ENCODE peak calls at places on chromosomes 6 and 20, in seven cellular contexts. Z is Caco-2; F is anterior cingulate cortex; M is esophagus squamous epithelium; X is activated CD4-positive, alpha-beta T cell treated with anti-CD3 and anti-CD28 coated beads, Interleukin-2, amount 50 U/mL, for 1 hour; J is omental fat pad; V is memory B cell. Q is an unnamed sample.

GRCh38 chr6:9139762-9140161 is 704.4 kb upstream of the SLC35B3 start:
- DNase-seq in M (no peak), X (no peak), J (no peak), V (no peak), F (no peak), Z (no peak), Q (no peak)

GRCh38 chr6:6886886-6887285 is 220.9 kb upstream of the RREB1 start:
- DNase-seq in Z (no peak), J (no peak), X (no peak), F (no peak), M (no peak), V (no peak), Q (no peak)

GRCh38 chr20:44861547-44862006 is 23.9 kb upstream of the YWHAB start:
- DNase-seq in J (no peak), V (no peak), M (no peak), X (no peak), Z (no peak), F (no peak), Q (no peak)

GRCh38 chr20:9958693-9959092 is 76.1 kb upstream of the ANKEF1 start:
- DNase-seq in Z (no peak), V (no peak), M (no peak), J (no peak), F (no peak), X (no peak), Q (no peak)

GRCh38 chr6:89555751-89556150 is 82.8 kb downstream of the LYRM2 start:
- DNase-seq in V (no peak), Z (no peak), F (no peak), X (no peak), J (no peak), M (no peak), Q (no peak)

GRCh38 chr6:89355511-89356185 is 3.1 kb upstream of the UBE2J1 start:
- DNase-seq in X (no peak), V (no peak), F (no peak), J (no peak), M (no peak), Z (no peak), Q (no peak)

GRCh38 chr6:154791561-154792317 is 58.5 kb downstream of the SCAF8 start:
- DNase-seq in J (no peak), F (no peak), X (no peak), V (no peak), M (no peak), Z (no peak), Q (no peak)

GRCh38 chr6:36754582-36755434 is 57.2 kb downstream of the RAB44 start:
- DNase-seq in V (no peak), X (no peak), J (no peak), M (no peak), Z (no peak), F (no peak), Q (no peak)

GRCh38 chr6:151322570-151322969 is 68.8 kb downstream of the ZBTB2 start:
- DNase-seq in M (no peak), J (no peak), V (no peak), Z (no peak), X (no peak), F (no peak), Q (no peak)

GRCh38 chr6:122789862-122790739 is 1.0 kb downstream of the SMPDL3A start:
- DNase-seq in F (peak; percentile 61), Z (peak; percentile 33), M (no peak), X (no peak), J (no peak), V (peak; percentile 10), Q (peak; percentile 34)

GRCh38 chr6:113375950-113376846 is 480.9 kb upstream of the MARCKS start:
- DNase-seq in J (no peak), M (no peak), X (no peak), F (no peak), Z (no peak), V (no peak), Q (no peak)

GRCh38 chr6:138673317-138674014 is 100.1 kb upstream of the CCDC28A start:
- DNase-seq in F (no peak), Z (no peak), X (no peak), J (no peak), M (no peak), V (no peak), Q (no peak)

GRCh38 chr6:53831081-53831839 is 36.5 kb downstream of the LRRC1 start:
- DNase-seq in V (no peak), X (no peak), M (no peak), J (no peak), Z (no peak), F (no peak), Q (no peak)

GRCh38 chr6:3546121-3546520 is 89.3 kb upstream of the SLC22A23 start:
- DNase-seq in J (no peak), X (no peak), V (no peak), Z (no peak), F (no peak), M (no peak), Q (no peak)

GRCh38 chr6:161417712-161418457 is 144.0 kb upstream of the AGPAT4 start:
- DNase-seq in Z (no peak), V (no peak), M (no peak), X (no peak), J (no peak), F (no peak), Q (no peak)

Q was measured in activated naive CD8-positive, alpha-beta T cell treated with anti-CD3 and anti-CD28 coated beads, Interleukin-2, amount 10 ng/mL, durations not matched to agents 7 days and 5 days.